ENCODE peak calls at places on chromosome 19, in eight cellular contexts. G is C1 segment of cervical spinal cord; W is mammary epithelial cell; D is stimulated activated CD4-positive, alpha-beta T cell treated with anti-CD3 and anti-CD28 coated beads, Interleukin-4, amount 100 ng/mL, for 1 hour; T is stimulated activated CD8-positive, alpha-beta memory T cell treated with anti-CD3 and anti-CD28 coated beads, Interleukin-4, amount 100 ng/mL, for 1 hour; C is OCI-LY7; I is cardiac fibroblast; M is CD4-positive, alpha-beta memory T cell. U is an unnamed sample.

GRCh38 chr19:41887711-41888382 is 4.9 kb downstream of the ARHGEF1 start:
- DNase-seq in G (no peak), W (peak; percentile 99), D (peak; percentile 83), T (peak; percentile 80), C (peak; percentile 89), I (no peak), M (peak; percentile 80), U (peak; percentile 48)

GRCh38 chr19:1001538-1002166 is 1.4 kb downstream of the GRIN3B start:
- DNase-seq in G (no peak), W (no peak), D (peak; percentile 77), T (peak; percentile 45), C (peak; percentile 64), I (peak; percentile 38), M (peak; percentile 60), U (peak; percentile 98)

GRCh38 chr19:5292453-5292842 is 48.2 kb downstream of the PTPRS start:
- DNase-seq in G (no peak), W (no peak), D (peak; percentile 31), T (no peak), C (peak; percentile 67), I (peak; percentile 56), M (no peak), U (no peak)

GRCh38 chr19:19342086-19343015 is 21.7 kb downstream of the MAU2 start:
- DNase-seq in G (no peak), W (peak; percentile 53), D (no peak), T (no peak), C (peak; percentile 57), I (peak; percentile 70), M (no peak), U (peak; percentile 94)

GRCh38 chr19:42279148-42279901 is 10.3 kb downstream of the CIC start:
- DNase-seq in G (no peak), W (no peak), D (no peak), T (no peak), C (no peak), I (no peak), M (peak; percentile 24), U (no peak)

GRCh38 chr19:3405261-3405653 is 38.9 kb downstream of the NFIC start:
- DNase-seq in G (no peak), W (no peak), D (no peak), T (no peak), C (no peak), I (no peak), M (no peak), U (peak; percentile 26)

GRCh38 chr19:40191836-40192646 is 815 bp downstream of the MAP3K10 start:
- DNase-seq in G (no peak), W (no peak), D (peak; percentile 24), T (no peak), C (peak; percentile 53), I (peak; percentile 35), M (no peak), U (peak; percentile 72)

GRCh38 chr19:53365899-53366493 is 491 bp downstream of the ZNF525 start:
- DNase-seq in G (no peak), W (peak; percentile 57), D (peak; percentile 48), T (peak; percentile 6), C (no peak), I (peak; percentile 17), M (no peak), U (no peak)

GRCh38 chr19:29290853-29291252 is 77.9 kb upstream of the UQCRFS1 start:
- DNase-seq in G (no peak), W (no peak), D (no peak), T (no peak), C (no peak), I (no peak), M (no peak), U (no peak)